ENCODE peak calls at places on chromosomes 13 and 19, in five cellular contexts. One of them, this sample, is unnamed. For H3K4me1, the result is how much of the 10 kb centered on the place peaks cover.

GRCh38 chr13:22285867-22286632 is 615.2 kb downstream of the FGF9 start:
- DNase-seq in endodermal cell: no peak
- DNase-seq in suprapubic skin: no peak
- DNase-seq in CD4-positive, alpha-beta memory T cell: no peak
- DNase-seq in colonic mucosa: no peak
- DNase-seq in this sample: no peak

GRCh38 chr13:114077938-114078335 is 54.5 kb downstream of the RASA3 start:
- DNase-seq in endodermal cell: peak
- DNase-seq in suprapubic skin: peak
- DNase-seq in CD4-positive, alpha-beta memory T cell: no peak
- DNase-seq in colonic mucosa: no peak
- DNase-seq in this sample: no peak

GRCh38 chr19:49151339-49152217 is 3.6 kb downstream of the HRC start:
- DNase-seq in endodermal cell: peak
- DNase-seq in suprapubic skin: peak
- DNase-seq in CD4-positive, alpha-beta memory T cell: no peak
- DNase-seq in colonic mucosa: peak
- DNase-seq in this sample: no peak

GRCh38 chr13:21917046-21918010 is 246.5 kb downstream of the FGF9 start:
- DNase-seq in endodermal cell: no peak
- DNase-seq in suprapubic skin: no peak
- DNase-seq in CD4-positive, alpha-beta memory T cell: no peak
- DNase-seq in colonic mucosa: no peak
- DNase-seq in this sample: no peak

GRCh38 chr19:12665281-12665573 is 1.3 kb downstream of the MAN2B1 start:
- DNase-seq in endodermal cell: no peak
- DNase-seq in suprapubic skin: peak
- DNase-seq in CD4-positive, alpha-beta memory T cell: peak
- DNase-seq in colonic mucosa: peak
- DNase-seq in this sample: no peak

GRCh38 chr13:97506511-97506910 is 72.5 kb downstream of the RAP2A start:
- DNase-seq in endodermal cell: no peak
- DNase-seq in suprapubic skin: no peak
- DNase-seq in CD4-positive, alpha-beta memory T cell: no peak
- DNase-seq in colonic mucosa: no peak
- DNase-seq in this sample: no peak

GRCh38 chr19:54850930-54851329 is 687 bp downstream of the KIR3DL2 start:
- DNase-seq in endodermal cell: no peak
- DNase-seq in suprapubic skin: no peak
- DNase-seq in CD4-positive, alpha-beta memory T cell: no peak
- DNase-seq in colonic mucosa: no peak
- DNase-seq in this sample: no peak

GRCh38 chr19:46373573-46374359 is 26.9 kb downstream of the PPP5C start:
- DNase-seq in endodermal cell: peak
- DNase-seq in suprapubic skin: peak
- DNase-seq in CD4-positive, alpha-beta memory T cell: no peak
- DNase-seq in colonic mucosa: peak
- DNase-seq in this sample: no peak

GRCh38 chr19:46537136-46538097 is 41.8 kb upstream of the PNMA8B start:
- DNase-seq in endodermal cell: peak
- DNase-seq in suprapubic skin: no peak
- DNase-seq in CD4-positive, alpha-beta memory T cell: peak
- DNase-seq in colonic mucosa: peak
- DNase-seq in this sample: peak

GRCh38 chr13:48443442-48444208 is 30.7 kb upstream of the LPAR6 start:
- DNase-seq in endodermal cell: no peak
- DNase-seq in suprapubic skin: no peak
- DNase-seq in CD4-positive, alpha-beta memory T cell: no peak
- DNase-seq in colonic mucosa: no peak
- DNase-seq in this sample: no peak

GRCh38 chr13:51532736-51533197 is 51.5 kb upstream of the WDFY2 start:
- DNase-seq in endodermal cell: no peak
- DNase-seq in suprapubic skin: no peak
- DNase-seq in CD4-positive, alpha-beta memory T cell: no peak
- DNase-seq in colonic mucosa: no peak
- DNase-seq in this sample: no peak

GRCh38 chr13:106756446-106756845 is 188.5 kb upstream of the ARGLU1 start:
- DNase-seq in endodermal cell: peak
- DNase-seq in suprapubic skin: no peak
- DNase-seq in CD4-positive, alpha-beta memory T cell: no peak
- DNase-seq in colonic mucosa: no peak
- DNase-seq in this sample: no peak

GRCh38 chr19:14118165-14119051 is 846 bp upstream of the PRKACA start:
- DNase-seq in endodermal cell: no peak
- DNase-seq in suprapubic skin: peak
- DNase-seq in CD4-positive, alpha-beta memory T cell: peak
- DNase-seq in colonic mucosa: peak
- DNase-seq in this sample: peak

GRCh38 chr13:107351305-107351704 is 783.4 kb upstream of the ARGLU1 start:
- DNase-seq in endodermal cell: peak
- DNase-seq in suprapubic skin: no peak
- DNase-seq in CD4-positive, alpha-beta memory T cell: no peak
- DNase-seq in colonic mucosa: no peak
- DNase-seq in this sample: no peak

GRCh38 chr13:23751195-23751594 is 138.0 kb downstream of the MIPEP start:
- DNase-seq in endodermal cell: no peak
- DNase-seq in suprapubic skin: no peak
- DNase-seq in CD4-positive, alpha-beta memory T cell: no peak
- DNase-seq in colonic mucosa: no peak
- DNase-seq in this sample: no peak

GRCh38 chr19:35155441-35155840 is 906 bp downstream of the FXYD5 start:
- DNase-seq in endodermal cell: no peak
- DNase-seq in suprapubic skin: no peak
- DNase-seq in CD4-positive, alpha-beta memory T cell: no peak
- DNase-seq in colonic mucosa: no peak
- DNase-seq in this sample: no peak

GRCh38 chr13:105805866-105806265 is 729.6 kb downstream of the EFNB2 start:
- DNase-seq in endodermal cell: no peak
- DNase-seq in suprapubic skin: no peak
- DNase-seq in CD4-positive, alpha-beta memory T cell: no peak
- DNase-seq in colonic mucosa: no peak
- DNase-seq in this sample: no peak

GRCh38 chr19:45935267-45935666 is 20.7 kb upstream of the NANOS2 start:
- DNase-seq in endodermal cell: no peak
- DNase-seq in suprapubic skin: no peak
- DNase-seq in CD4-positive, alpha-beta memory T cell: no peak
- DNase-seq in colonic mucosa: no peak
- DNase-seq in this sample: no peak

GRCh38 chr19:53868091-53868891 is 608 bp downstream of the MYADM start:
- DNase-seq in endodermal cell: peak
- DNase-seq in suprapubic skin: peak
- DNase-seq in CD4-positive, alpha-beta memory T cell: peak
- DNase-seq in colonic mucosa: peak
- DNase-seq in this sample: no peak

GRCh38 chr13:21557995-21558394 is 46.0 kb downstream of the MICU2 start:
- DNase-seq in endodermal cell: peak
- DNase-seq in suprapubic skin: no peak
- DNase-seq in CD4-positive, alpha-beta memory T cell: peak
- DNase-seq in colonic mucosa: no peak
- DNase-seq in this sample: no peak

GRCh38 chr19:20928371-20928770 is 5.3 kb downstream of the ZNF85 start:
- DNase-seq in endodermal cell: peak
- DNase-seq in suprapubic skin: no peak
- DNase-seq in CD4-positive, alpha-beta memory T cell: no peak
- DNase-seq in colonic mucosa: no peak
- DNase-seq in this sample: no peak

GRCh38 chr19:6730153-6730804 is 7.1 kb downstream of the GPR108 start:
- DNase-seq in endodermal cell: peak
- DNase-seq in suprapubic skin: peak
- DNase-seq in CD4-positive, alpha-beta memory T cell: no peak
- DNase-seq in colonic mucosa: peak
- DNase-seq in this sample: peak

GRCh38 chr19:14113762-14114414 is 3.7 kb downstream of the PRKACA start:
- DNase-seq in endodermal cell: peak
- DNase-seq in suprapubic skin: no peak
- DNase-seq in CD4-positive, alpha-beta memory T cell: no peak
- DNase-seq in colonic mucosa: peak
- DNase-seq in this sample: peak

GRCh38 chr19:50001158-50001557 is 24.0 kb downstream of the VRK3 start:
- DNase-seq in endodermal cell: no peak
- DNase-seq in suprapubic skin: no peak
- DNase-seq in CD4-positive, alpha-beta memory T cell: no peak
- DNase-seq in colonic mucosa: no peak
- DNase-seq in this sample: no peak

GRCh38 chr13:90445179-90445578 is 902.3 kb upstream of the MIR17HG start:
- DNase-seq in endodermal cell: peak
- DNase-seq in suprapubic skin: no peak
- DNase-seq in CD4-positive, alpha-beta memory T cell: no peak
- DNase-seq in colonic mucosa: no peak
- DNase-seq in this sample: no peak

GRCh38 chr19:36265064-36265463 is 50.2 kb downstream of the ZNF146 start:
- DNase-seq in endodermal cell: no peak
- DNase-seq in suprapubic skin: no peak
- DNase-seq in CD4-positive, alpha-beta memory T cell: no peak
- DNase-seq in colonic mucosa: no peak
- DNase-seq in this sample: no peak

GRCh38 chr19:35380450-35381124 is 9.7 kb downstream of the GPR42 start:
- DNase-seq in endodermal cell: peak
- DNase-seq in suprapubic skin: no peak
- DNase-seq in CD4-positive, alpha-beta memory T cell: no peak
- DNase-seq in colonic mucosa: no peak
- DNase-seq in this sample: no peak

GRCh38 chr19:29724102-29724641 is 9.1 kb upstream of the C19orf12 start:
- DNase-seq in endodermal cell: peak
- DNase-seq in suprapubic skin: no peak
- DNase-seq in CD4-positive, alpha-beta memory T cell: peak
- DNase-seq in colonic mucosa: no peak
- DNase-seq in this sample: peak

GRCh38 chr13:73451120-73452029 is 392.6 kb downstream of the KLF5 start:
- DNase-seq in endodermal cell: no peak
- DNase-seq in suprapubic skin: no peak
- DNase-seq in CD4-positive, alpha-beta memory T cell: no peak
- DNase-seq in colonic mucosa: peak
- DNase-seq in this sample: no peak

GRCh38 chr19:14763497-14764145 is 14.7 kb downstream of the ADGRE2 start:
- DNase-seq in endodermal cell: no peak
- DNase-seq in suprapubic skin: no peak
- DNase-seq in CD4-positive, alpha-beta memory T cell: no peak
- DNase-seq in colonic mucosa: no peak
- DNase-seq in this sample: no peak

GRCh38 chr13:97515643-97516042 is 81.7 kb downstream of the RAP2A start:
- DNase-seq in endodermal cell: peak
- DNase-seq in suprapubic skin: no peak
- DNase-seq in CD4-positive, alpha-beta memory T cell: no peak
- DNase-seq in colonic mucosa: no peak
- DNase-seq in this sample: no peak

GRCh38 chr13:77544765-77545316 is 9.3 kb downstream of the SCEL start:
- DNase-seq in endodermal cell: no peak
- DNase-seq in suprapubic skin: no peak
- DNase-seq in CD4-positive, alpha-beta memory T cell: no peak
- DNase-seq in colonic mucosa: no peak
- DNase-seq in this sample: no peak

GRCh38 chr19:18867751-18868150 is 28.2 kb downstream of the CERS1 start:
- DNase-seq in endodermal cell: no peak
- DNase-seq in suprapubic skin: peak
- DNase-seq in CD4-positive, alpha-beta memory T cell: no peak
- DNase-seq in colonic mucosa: no peak
- DNase-seq in this sample: no peak

GRCh38 chr13:32415019-32415418 is 12.9 kb downstream of the N4BP2L1 start:
- DNase-seq in endodermal cell: peak
- DNase-seq in suprapubic skin: no peak
- DNase-seq in CD4-positive, alpha-beta memory T cell: no peak
- DNase-seq in colonic mucosa: peak
- DNase-seq in this sample: no peak

GRCh38 chr13:24724714-24725113 is 39.3 kb upstream of the RNF17 start:
- DNase-seq in endodermal cell: no peak
- DNase-seq in suprapubic skin: no peak
- DNase-seq in CD4-positive, alpha-beta memory T cell: no peak
- DNase-seq in colonic mucosa: no peak
- DNase-seq in this sample: no peak

GRCh38 chr13:45337803-45338202 is 3.2 kb downstream of the TPT1 start:
- DNase-seq in endodermal cell: no peak
- DNase-seq in suprapubic skin: no peak
- DNase-seq in CD4-positive, alpha-beta memory T cell: no peak
- DNase-seq in colonic mucosa: no peak
- DNase-seq in this sample: no peak
- H3K4me1 ChIP-seq in endodermal cell: under half
- H3K4me1 ChIP-seq in suprapubic skin: half or more
- H3K4me1 ChIP-seq in CD4-positive, alpha-beta memory T cell: half or more
- H3K4me1 ChIP-seq in colonic mucosa: under half
- H3K4me1 ChIP-seq in this sample: half or more

DNA sequence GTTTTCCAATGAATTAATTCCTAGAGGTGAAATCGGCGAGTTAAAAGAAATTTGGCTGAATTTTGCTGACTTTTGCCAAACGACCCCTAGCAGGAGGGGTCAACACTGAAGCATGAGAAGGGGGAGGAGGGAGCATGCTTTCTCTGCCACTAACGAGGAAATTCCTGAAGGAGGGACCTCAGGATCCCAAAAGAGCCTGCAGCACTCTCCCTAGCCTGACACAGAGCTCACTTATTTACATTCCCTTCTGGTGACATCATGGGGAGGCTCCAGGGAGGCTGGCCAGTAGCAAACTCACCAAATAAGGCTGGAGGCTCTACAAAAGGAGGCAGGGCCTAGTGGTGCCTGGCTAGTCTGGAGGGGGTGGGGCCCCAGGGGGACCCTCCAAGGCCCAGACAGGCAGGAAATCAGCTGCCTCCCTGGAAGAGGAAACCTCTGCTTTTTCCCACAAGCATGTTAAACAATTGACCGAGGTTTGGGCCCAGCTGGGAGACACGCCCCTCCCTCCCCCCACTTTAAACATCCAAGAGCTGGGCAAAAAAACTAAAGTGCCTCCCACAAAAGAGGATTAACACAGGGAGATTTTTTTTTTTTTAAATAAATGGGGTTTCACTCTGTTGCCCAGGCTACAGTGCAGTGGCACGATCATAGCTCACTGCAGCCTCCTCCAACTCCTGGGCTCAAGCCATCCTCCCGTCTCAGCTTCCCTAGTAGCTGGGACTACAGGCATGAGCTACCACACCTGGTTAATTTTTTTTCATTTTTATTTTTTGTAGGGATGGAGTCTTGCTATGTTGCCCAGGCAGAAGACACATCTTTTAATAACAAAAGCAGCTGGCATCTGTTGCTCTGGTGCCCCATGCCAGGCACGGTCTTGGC is 2.1 kb downstream of the DAPK3 start:
- DNase-seq in endodermal cell: peak
- DNase-seq in suprapubic skin: peak
- DNase-seq in CD4-positive, alpha-beta memory T cell: no peak
- DNase-seq in colonic mucosa: peak
- DNase-seq in this sample: no peak
- H3K4me1 ChIP-seq in endodermal cell: under half
- H3K4me1 ChIP-seq in suprapubic skin: under half
- H3K4me1 ChIP-seq in CD4-positive, alpha-beta memory T cell: under half
- H3K4me1 ChIP-seq in colonic mucosa: under half
- H3K4me1 ChIP-seq in this sample: under half

GRCh38 chr13:99546878-99547277 is 45.6 kb downstream of the TM9SF2 start:
- DNase-seq in endodermal cell: no peak
- DNase-seq in suprapubic skin: no peak
- DNase-seq in CD4-positive, alpha-beta memory T cell: no peak
- DNase-seq in colonic mucosa: no peak
- DNase-seq in this sample: no peak
- H3K4me1 ChIP-seq in endodermal cell: under half
- H3K4me1 ChIP-seq in suprapubic skin: under half
- H3K4me1 ChIP-seq in CD4-positive, alpha-beta memory T cell: half or more
- H3K4me1 ChIP-seq in colonic mucosa: under half
- H3K4me1 ChIP-seq in this sample: under half

GRCh38 chr13:112967666-112968379 is 1.2 kb upstream of the MCF2L start:
- DNase-seq in endodermal cell: no peak
- DNase-seq in suprapubic skin: peak
- DNase-seq in CD4-positive, alpha-beta memory T cell: no peak
- DNase-seq in colonic mucosa: no peak
- DNase-seq in this sample: no peak
- H3K4me1 ChIP-seq in endodermal cell: under half
- H3K4me1 ChIP-seq in suprapubic skin: under half
- H3K4me1 ChIP-seq in CD4-positive, alpha-beta memory T cell: under half
- H3K4me1 ChIP-seq in colonic mucosa: under half
- H3K4me1 ChIP-seq in this sample: under half

This sample was measured in naive thymus-derived CD4-positive, alpha-beta T cell.